ENCODE peak calls at places on chromosomes 2 and 18, in nine cellular contexts. One of them, this sample, is unnamed.

GRCh38 chr18:37676276-37676675 is 110.7 kb upstream of the CELF4 start:
- DNase-seq in fibroblast of villous mesenchyme: no peak
- DNase-seq in fibroblast of lung: no peak
- DNase-seq in SJSA1: no peak
- DNase-seq in T-cell: no peak
- DNase-seq in HAP-1: no peak
- DNase-seq in stromal cell of bone marrow: no peak
- DNase-seq in lung: no peak
- DNase-seq in EL: no peak
- DNase-seq in this sample: no peak

GRCh38 chr2:43080626-43081025 is 145.8 kb downstream of the ZFP36L2 start:
- DNase-seq in fibroblast of villous mesenchyme: no peak
- DNase-seq in fibroblast of lung: no peak
- DNase-seq in SJSA1: no peak
- DNase-seq in T-cell: no peak
- DNase-seq in HAP-1: no peak
- DNase-seq in stromal cell of bone marrow: no peak
- DNase-seq in lung: no peak
- DNase-seq in EL: no peak
- DNase-seq in this sample: no peak

GRCh38 chr2:111632661-111633060 is 251.3 kb downstream of the ANAPC1 start:
- DNase-seq in fibroblast of villous mesenchyme: peak
- DNase-seq in fibroblast of lung: no peak
- DNase-seq in SJSA1: no peak
- DNase-seq in T-cell: no peak
- DNase-seq in HAP-1: no peak
- DNase-seq in stromal cell of bone marrow: no peak
- DNase-seq in lung: no peak
- DNase-seq in EL: no peak
- DNase-seq in this sample: peak

GRCh38 chr2:31271851-31272267 is 37.9 kb downstream of the EHD3 start:
- DNase-seq in fibroblast of villous mesenchyme: peak
- DNase-seq in fibroblast of lung: peak
- DNase-seq in SJSA1: no peak
- DNase-seq in T-cell: no peak
- DNase-seq in HAP-1: no peak
- DNase-seq in stromal cell of bone marrow: no peak
- DNase-seq in lung: no peak
- DNase-seq in EL: peak
- DNase-seq in this sample: peak

GRCh38 chr18:54958711-54959625 is at the start of gene CCDC68:
- DNase-seq in fibroblast of villous mesenchyme: peak
- DNase-seq in fibroblast of lung: peak
- DNase-seq in SJSA1: no peak
- DNase-seq in T-cell: no peak
- DNase-seq in HAP-1: peak
- DNase-seq in stromal cell of bone marrow: no peak
- DNase-seq in lung: peak
- DNase-seq in EL: peak
- DNase-seq in this sample: peak

GRCh38 chr2:172311921-172312345 is 115.5 kb upstream of the ITGA6 start:
- DNase-seq in fibroblast of villous mesenchyme: no peak
- DNase-seq in fibroblast of lung: no peak
- DNase-seq in SJSA1: no peak
- DNase-seq in T-cell: no peak
- DNase-seq in HAP-1: no peak
- DNase-seq in stromal cell of bone marrow: peak
- DNase-seq in lung: no peak
- DNase-seq in EL: no peak
- DNase-seq in this sample: no peak

GRCh38 chr2:72980535-72981217 is 63.4 kb downstream of the EMX1 start:
- DNase-seq in fibroblast of villous mesenchyme: peak
- DNase-seq in fibroblast of lung: peak
- DNase-seq in SJSA1: no peak
- DNase-seq in T-cell: no peak
- DNase-seq in HAP-1: no peak
- DNase-seq in stromal cell of bone marrow: no peak
- DNase-seq in lung: no peak
- DNase-seq in EL: peak
- DNase-seq in this sample: peak

GRCh38 chr2:203484266-203485112 is 50.6 kb downstream of the RAPH1 start:
- DNase-seq in fibroblast of villous mesenchyme: peak
- DNase-seq in fibroblast of lung: peak
- DNase-seq in SJSA1: no peak
- DNase-seq in T-cell: peak
- DNase-seq in HAP-1: no peak
- DNase-seq in stromal cell of bone marrow: no peak
- DNase-seq in lung: no peak
- DNase-seq in EL: peak
- DNase-seq in this sample: peak

GRCh38 chr2:149166958-149167810 is 128.7 kb downstream of the LYPD6B start:
- DNase-seq in fibroblast of villous mesenchyme: peak
- DNase-seq in fibroblast of lung: peak
- DNase-seq in SJSA1: no peak
- DNase-seq in T-cell: peak
- DNase-seq in HAP-1: no peak
- DNase-seq in stromal cell of bone marrow: no peak
- DNase-seq in lung: no peak
- DNase-seq in EL: no peak
- DNase-seq in this sample: peak

This sample was measured in amniotic epithelial cell.